ENCODE peak calls at places on chromosomes 5 and 9, in seven cellular contexts. M, R, X, Q, A, Y and F are unnamed samples.

GRCh38 chr5:59592101-59592500 is 301.4 kb downstream of the PDE4D start:
- DNase-seq in M (no peak), Q (peak; percentile 17), X (no peak), R (no peak), A (peak; percentile 92), Y (no peak), F (no peak)

GRCh38 chr5:6159864-6160199 is 218.5 kb downstream of the MED10 start:
- DNase-seq in Q (no peak), A (no peak), X (no peak), R (no peak), M (peak; percentile 37), Y (no peak), F (no peak)

GRCh38 chr5:72598461-72599433 is 91.5 kb upstream of the ZNF366 start:
- DNase-seq in A (peak; percentile 89), Y (no peak), X (no peak), R (no peak), M (no peak), Q (no peak), F (no peak)

GRCh38 chr5:37665272-37665671 is 174.6 kb downstream of the GDNF start:
- DNase-seq in X (no peak), A (peak; percentile 55), Y (no peak), Q (no peak), M (no peak), R (no peak), F (no peak)

GRCh38 chr9:136303825-136304416 is at the start of gene CCDC187:
- DNase-seq in Y (no peak), Q (no peak), A (no peak), X (no peak), M (no peak), R (no peak), F (no peak)

GRCh38 chr9:98555851-98556465 is 152.8 kb downstream of the GABBR2 start:
- DNase-seq in Q (no peak), A (no peak), M (no peak), R (no peak), X (no peak), Y (no peak), F (no peak)

GRCh38 chr5:77683171-77683732 is 44.7 kb upstream of the OTP start:
- DNase-seq in X (no peak), Q (no peak), R (no peak), A (peak; percentile 20), M (no peak), Y (no peak), F (no peak)

GRCh38 chr5:89613222-89613956 is 730.4 kb upstream of the MEF2C start:
- DNase-seq in Y (no peak), A (peak; percentile 1), X (no peak), M (no peak), R (no peak), Q (no peak), F (no peak)

GRCh38 chr5:138653502-138653901 is 78.3 kb upstream of the HSPA9 start:
- DNase-seq in Y (no peak), A (peak; percentile 42), X (no peak), M (no peak), Q (no peak), R (no peak), F (no peak)

GRCh38 chr5:68041293-68041692 is 174.3 kb upstream of the PIK3R1 start:
- DNase-seq in A (no peak), X (peak; percentile 4), Q (no peak), M (no peak), Y (no peak), R (no peak), F (no peak)

GRCh38 chr9:91197232-91198181 is 164.2 kb downstream of the AUH start:
- DNase-seq in Y (no peak), X (no peak), R (no peak), M (peak; percentile 23), A (peak; percentile 97), Q (no peak), F (no peak)

GRCh38 chr5:159353661-159354252 is 23.5 kb upstream of the IL12B start:
- DNase-seq in Y (no peak), X (no peak), A (no peak), R (no peak), Q (no peak), M (no peak), F (no peak)

GRCh38 chr9:14618851-14619250 is 74.4 kb downstream of the ZDHHC21 start:
- DNase-seq in Q (no peak), X (no peak), R (no peak), Y (no peak), A (no peak), M (no peak), F (no peak)

GRCh38 chr9:36190388-36191289 is at the start of gene CLTA:
- DNase-seq in A (peak; percentile 99), Q (peak; percentile 98), R (peak; percentile 81), X (peak; percentile 93), M (peak; percentile 99), Y (peak; percentile 90), F (peak; percentile 97)

GRCh38 chr5:172918421-172919371 is 40.5 kb upstream of the RPL26L1 start:
- DNase-seq in X (peak; percentile 36), A (no peak), R (no peak), Q (no peak), M (no peak), Y (no peak), F (no peak)